ENCODE peak calls at places on chromosomes 13 and 19, in six cellular contexts. U is transverse colon, O is GM12892, W is breast epithelium, L is GM12891, S is GM23338. G is an unnamed sample.

GRCh38 chr13:94236876-94237275 is 242.6 kb downstream of the DCT start:
- DNase-seq in U (no peak), O (no peak), W (no peak), L (no peak), S (no peak), G (no peak)

GRCh38 chr13:28046981-28047380 is 53.4 kb downstream of the FLT3 start:
- DNase-seq in U (no peak), O (no peak), W (no peak), L (no peak), S (no peak), G (no peak)

GRCh38 chr13:76879211-76879875 is 6.9 kb downstream of the KCTD12 start:
- DNase-seq in U (peak; percentile 46), O (peak; percentile 30), W (no peak), L (peak; percentile 32), S (no peak), G (peak; percentile 8)

GRCh38 chr19:1812426-1813196 is 535 bp upstream of the ATP8B3 start:
- DNase-seq in U (peak; percentile 97), O (peak; percentile 95), W (peak; percentile 82), L (peak; percentile 95), S (peak; percentile 98), G (peak; percentile 79)

GRCh38 chr19:48696353-48697010 is 711 bp downstream of the FUT2 start:
- DNase-seq in U (peak; percentile 41), O (no peak), W (no peak), L (no peak), S (peak; percentile 72), G (no peak)

GRCh38 chr13:100611678-100612492 is 23.3 kb upstream of the GGACT start:
- DNase-seq in U (no peak), O (no peak), W (no peak), L (no peak), S (no peak), G (peak; percentile 49)

GRCh38 chr19:6833166-6833790 is 54.1 kb upstream of the ADGRE1 start:
- DNase-seq in U (no peak), O (no peak), W (no peak), L (no peak), S (no peak), G (no peak)

GRCh38 chr19:39078436-39079200 is 5.5 kb upstream of the ACP7 start:
- DNase-seq in U (no peak), O (no peak), W (no peak), L (no peak), S (no peak), G (no peak)

GRCh38 chr19:19179548-19180441 is 9.7 kb upstream of the MEF2B start:
- DNase-seq in U (no peak), O (no peak), W (no peak), L (no peak), S (no peak), G (no peak)

GRCh38 chr13:103788061-103788652 is 721.9 kb upstream of the SLC10A2 start:
- DNase-seq in U (no peak), O (no peak), W (no peak), L (no peak), S (peak; percentile 39), G (no peak)

GRCh38 chr19:5719274-5719960 is 529 bp downstream of the LONP1 start:
- DNase-seq in U (no peak), O (no peak), W (no peak), L (no peak), S (peak; percentile 42), G (no peak)

GRCh38 chr19:50431343-50432220 is 1.1 kb upstream of the MYBPC2 start:
- DNase-seq in U (peak; percentile 90), O (peak; percentile 82), W (peak; percentile 85), L (peak; percentile 76), S (peak; percentile 93), G (peak; percentile 86)

GRCh38 chr19:41265376-41266153 is 1.4 kb downstream of the HNRNPUL1 start:
- DNase-seq in U (peak; percentile 24), O (no peak), W (peak; percentile 55), L (no peak), S (peak; percentile 11), G (peak; percentile 26)

GRCh38 chr19:50224986-50225747 is 21.7 kb downstream of the MYH14 start:
- DNase-seq in U (no peak), O (no peak), W (no peak), L (no peak), S (no peak), G (no peak)

GRCh38 chr19:41415154-41415571 is 12.0 kb downstream of the B3GNT8 start:
- DNase-seq in U (no peak), O (no peak), W (no peak), L (no peak), S (no peak), G (no peak)

GRCh38 chr13:23707674-23708073 is 137.5 kb downstream of the TNFRSF19 start:
- DNase-seq in U (no peak), O (no peak), W (no peak), L (no peak), S (no peak), G (no peak)

GRCh38 chr13:34335662-34336007 is 517.7 kb downstream of the RFC3 start:
- DNase-seq in U (no peak), O (no peak), W (no peak), L (no peak), S (no peak), G (peak; percentile 79)

GRCh38 chr13:74187564-74187963 is 53.4 kb upstream of the KLF12 start:
- DNase-seq in U (no peak), O (no peak), W (no peak), L (no peak), S (no peak), G (no peak)

GRCh38 chr13:37889811-37890210 is 20.2 kb upstream of the TRPC4 start:
- DNase-seq in U (no peak), O (no peak), W (no peak), L (no peak), S (no peak), G (no peak)

GRCh38 chr19:8449830-8450229 is 5.1 kb downstream of the HNRNPM start:
- DNase-seq in U (no peak), O (no peak), W (no peak), L (no peak), S (peak; percentile 59), G (peak; percentile 54)

GRCh38 chr19:8444677-8445487 is at the start of gene HNRNPM:
- DNase-seq in U (peak; percentile 100), O (peak; percentile 96), W (peak; percentile 100), L (peak; percentile 97), S (peak; percentile 97), G (peak; percentile 100)

GRCh38 chr19:8441725-8442544 is 2.8 kb upstream of the HNRNPM start:
- DNase-seq in U (no peak), O (no peak), W (peak; percentile 15), L (no peak), S (peak; percentile 83), G (no peak)

GRCh38 chr19:8446055-8446709 is 1.4 kb downstream of the HNRNPM start:
- DNase-seq in U (no peak), O (no peak), W (no peak), L (no peak), S (no peak), G (no peak)

GRCh38 chr19:8445488-8446001 is 770 bp downstream of the HNRNPM start:
- DNase-seq in U (peak; percentile 61), O (peak; percentile 40), W (peak; percentile 79), L (no peak), S (peak; percentile 44), G (peak; percentile 52)
- TF ChIP-seq POLR2AphosphoS5 in U (no peak), O (no peak), W (peak; percentile 14), L (no peak), S (no peak), G (peak; percentile 37)

DNA sequence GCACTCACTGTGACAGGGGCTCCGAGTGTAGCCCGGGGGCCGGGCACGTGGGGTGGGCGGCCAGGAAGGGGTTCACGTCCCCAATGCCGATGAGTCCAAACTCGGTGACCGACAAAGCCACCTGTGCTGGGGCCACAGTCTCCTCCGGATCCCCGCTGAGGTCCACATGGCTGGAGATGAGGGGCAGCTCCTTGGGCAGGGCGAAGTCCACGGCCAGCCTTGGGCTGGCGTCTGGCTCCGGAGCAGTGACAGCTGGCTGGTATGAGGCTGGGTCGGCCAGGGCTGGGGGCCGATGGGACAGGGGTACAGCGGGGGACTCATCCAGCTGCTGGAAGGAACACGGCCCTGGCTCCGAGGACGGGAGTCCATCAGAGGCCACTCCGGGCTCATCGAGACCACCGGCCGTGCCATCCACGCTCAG is 15.9 kb upstream of the PLPP2 start:
- DNase-seq in U (no peak), O (peak; percentile 25), W (no peak), L (no peak), S (no peak), G (no peak)
- TF ChIP-seq POLR2AphosphoS5 in U (no peak), O (no peak), W (no peak), L (no peak), S (no peak), G (no peak)

GRCh38 chr13:102328909-102329308 is 72.9 kb downstream of the FGF14 start:
- DNase-seq in U (no peak), O (no peak), W (no peak), L (no peak), S (no peak), G (no peak)

GRCh38 chr13:102327119-102327617 is 74.7 kb downstream of the FGF14 start:
- DNase-seq in U (no peak), O (no peak), W (no peak), L (no peak), S (no peak), G (no peak)

GRCh38 chr13:102325321-102325720 is 76.5 kb downstream of the FGF14 start:
- DNase-seq in U (no peak), O (no peak), W (no peak), L (no peak), S (no peak), G (no peak)

GRCh38 chr13:102323505-102323904 is 78.3 kb downstream of the FGF14 start:
- DNase-seq in U (no peak), O (no peak), W (no peak), L (no peak), S (no peak), G (no peak)

DNA sequence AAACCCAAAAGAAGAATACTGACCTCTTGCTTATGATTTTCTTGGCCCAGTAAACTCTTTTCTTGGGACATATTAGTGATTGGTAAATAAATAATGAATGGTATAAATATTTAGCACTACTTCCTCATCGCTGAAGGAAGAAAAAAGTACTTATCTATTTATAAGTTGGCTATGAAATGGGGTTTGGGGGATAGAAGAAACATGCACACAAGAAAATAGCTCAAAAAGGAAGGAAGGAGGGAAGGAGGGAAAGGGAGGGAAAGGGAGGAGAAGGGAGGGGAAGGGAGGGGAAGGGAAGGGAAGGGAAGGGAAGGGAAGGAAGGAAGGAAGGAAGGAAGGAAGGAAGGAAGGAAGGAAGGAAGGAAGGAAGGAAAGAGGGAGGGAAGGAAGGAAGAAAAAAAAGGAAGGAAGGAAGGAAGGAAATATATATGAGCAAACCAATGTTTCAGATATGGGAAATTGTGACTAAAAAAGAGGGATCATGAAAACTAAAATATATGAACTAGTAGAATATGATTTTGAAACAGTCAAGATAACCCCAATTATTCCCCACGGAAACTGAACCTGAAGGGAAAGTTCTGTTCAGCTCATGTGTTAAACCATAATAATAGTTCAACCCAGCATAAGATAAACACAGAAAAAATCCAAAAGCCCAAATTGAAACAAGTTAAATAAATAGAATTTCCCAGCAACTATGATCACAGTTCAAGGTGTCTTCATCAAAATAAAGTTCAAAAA is 75.3 kb downstream of the FGF14 start:
- DNase-seq in U (no peak), O (no peak), W (no peak), L (no peak), S (no peak), G (no peak)
- TF ChIP-seq POLR2AphosphoS5 in U (no peak), O (no peak), W (no peak), L (no peak), S (no peak), G (no peak)

GRCh38 chr19:57615346-57615745 is 1.3 kb downstream of the ZNF134 start:
- DNase-seq in U (no peak), O (no peak), W (no peak), L (no peak), S (no peak), G (no peak)

GRCh38 chr19:57611113-57611512 is 2.9 kb upstream of the ZNF134 start:
- DNase-seq in U (no peak), O (no peak), W (no peak), L (no peak), S (no peak), G (no peak)

GRCh38 chr19:57613941-57614743 is at the start of gene ZNF134:
- DNase-seq in U (peak; percentile 94), O (peak; percentile 91), W (peak; percentile 88), L (peak; percentile 91), S (peak; percentile 97), G (peak; percentile 91)
- TF ChIP-seq POLR2AphosphoS5 in U (peak; percentile 44), O (peak; percentile 84), W (peak; percentile 70), L (peak; percentile 85), S (peak; percentile 85), G (peak; percentile 87)